ENCODE peak calls at places on chromosome 16, in seven cellular contexts. Y is transverse colon, G is astrocyte of the cerebellum, A is coronary artery, N is AG09309, D is LNCaP clone FGC, M is A549. K is an unnamed sample.

GRCh38 chr16:68786685-68787418 is 49.8 kb downstream of the CDH1 start:
- DNase-seq in Y (peak; percentile 19), M (peak; percentile 25), G (peak; percentile 84), A (no peak), D (no peak), N (peak; percentile 24), K (no peak)

GRCh38 chr16:19771796-19772195 is 53.7 kb downstream of the IQCK start:
- DNase-seq in D (no peak), A (peak; percentile 24), G (no peak), M (no peak), N (no peak), Y (no peak), K (no peak)

GRCh38 chr16:12546918-12547607 is 256.6 kb downstream of the CPPED1 start:
- DNase-seq in D (no peak), N (no peak), M (no peak), A (no peak), Y (no peak), G (no peak), K (no peak)

GRCh38 chr16:79628501-79628975 is 28.0 kb upstream of the MAF start:
- DNase-seq in A (no peak), G (peak; percentile 93), D (no peak), Y (no peak), N (no peak), M (no peak), K (no peak)

GRCh38 chr16:85601730-85602401 is 11.3 kb upstream of the GSE1 start:
- DNase-seq in A (no peak), M (no peak), G (no peak), D (no peak), Y (peak; percentile 23), N (no peak), K (no peak)

GRCh38 chr16:49824600-49824999 is 31.3 kb downstream of the ZNF423 start:
- DNase-seq in N (no peak), G (no peak), Y (no peak), M (no peak), A (no peak), D (no peak), K (no peak)

GRCh38 chr16:10619271-10619849 is 39.0 kb upstream of the EMP2 start:
- DNase-seq in D (no peak), N (no peak), M (no peak), A (no peak), G (no peak), Y (peak; percentile 85), K (no peak)

GRCh38 chr16:2196162-2196980 is at the start of gene CASKIN1:
- DNase-seq in Y (no peak), G (no peak), M (no peak), A (no peak), D (no peak), N (no peak), K (no peak)

GRCh38 chr16:80066805-80067580 is 466.5 kb upstream of the MAF start:
- DNase-seq in M (no peak), Y (no peak), D (no peak), N (no peak), A (no peak), G (no peak), K (no peak)

GRCh38 chr16:67672306-67672705 is 5.7 kb downstream of the C16orf86 start:
- DNase-seq in N (no peak), A (no peak), M (no peak), Y (no peak), D (no peak), G (no peak), K (no peak)

GRCh38 chr16:55944377-55944802 is 69.2 kb upstream of the CES5A start:
- DNase-seq in M (peak; percentile 46), N (no peak), A (no peak), D (no peak), G (peak; percentile 28), Y (peak; percentile 61), K (no peak)

GRCh38 chr16:17590711-17591654 is 120.2 kb upstream of the XYLT1 start:
- DNase-seq in N (peak; percentile 54), A (no peak), G (no peak), D (no peak), Y (no peak), M (no peak), K (no peak)

GRCh38 chr16:70706948-70707465 is 21.2 kb upstream of the MTSS2 start:
- DNase-seq in M (peak; percentile 81), A (no peak), Y (no peak), N (peak; percentile 92), G (peak; percentile 16), D (no peak), K (no peak)

GRCh38 chr16:82510041-82510440 is 116.7 kb upstream of the CDH13 start:
- DNase-seq in D (no peak), Y (no peak), N (no peak), M (no peak), G (no peak), A (no peak), K (no peak)

GRCh38 chr16:83606486-83607030 is 201.2 kb upstream of the HSBP1 start:
- DNase-seq in G (no peak), A (no peak), N (no peak), M (peak; percentile 16), D (no peak), Y (no peak), K (no peak)

GRCh38 chr16:85798901-85799496 is 345 bp downstream of the EMC8 start:
- DNase-seq in N (no peak), A (no peak), M (peak; percentile 33), D (no peak), Y (peak; percentile 24), G (no peak), K (no peak)

GRCh38 chr16:81676571-81677374 is 102.3 kb upstream of the PLCG2 start:
- DNase-seq in G (no peak), A (no peak), D (no peak), N (no peak), Y (no peak), M (no peak), K (no peak)

GRCh38 chr16:23380501-23380951 is 72.5 kb downstream of the COG7 start:
- DNase-seq in A (no peak), M (no peak), G (no peak), D (no peak), Y (no peak), N (no peak), K (no peak)

GRCh38 chr16:1332618-1333148 is 762 bp upstream of the BAIAP3 start:
- DNase-seq in N (no peak), Y (no peak), D (no peak), A (no peak), G (no peak), M (no peak), K (no peak)

GRCh38 chr16:88309905-88310259 is 72.9 kb upstream of the ZNF469 start:
- DNase-seq in G (no peak), Y (no peak), N (no peak), M (no peak), A (no peak), D (no peak), K (no peak)
- TF ChIP-seq CTCF in G (peak; percentile 21), Y (no peak), N (no peak), M (no peak), A (no peak), D (peak; percentile 40), K (no peak)

DNA sequence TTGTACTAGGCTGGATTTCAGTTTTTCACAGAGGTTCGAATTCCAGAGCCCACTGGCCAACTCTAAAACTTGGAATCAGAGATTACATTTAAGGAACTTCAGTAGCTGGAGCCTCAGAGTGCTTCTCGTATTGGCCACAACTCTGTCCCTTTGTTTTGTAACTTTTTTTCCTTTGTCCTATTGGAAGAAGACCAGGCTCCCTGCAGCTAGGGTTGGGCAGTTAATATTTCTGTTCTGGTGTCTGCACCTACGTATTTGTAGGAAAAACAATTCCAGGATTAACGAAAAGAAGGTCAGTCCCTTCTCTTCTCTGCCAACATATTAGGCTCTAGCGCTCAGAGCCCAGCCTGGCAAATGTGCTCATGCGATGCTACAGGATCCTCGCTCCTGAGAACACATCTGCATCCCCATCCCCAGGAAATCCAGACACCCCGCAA is 1.9 kb downstream of the CDH11 start:
- DNase-seq in A (no peak), Y (no peak), M (no peak), G (peak; percentile 76), N (peak; percentile 62), D (no peak), K (no peak)
- H3K4me3 ChIP-seq in A (peak overlapping the region; percentile 94), Y (peak overlapping the region; percentile 47), M (no peak overlapping the region), G (peak overlapping the region; percentile 92), N (peak overlapping the region; percentile 97), D (no peak overlapping the region), K (peak overlapping the region; percentile 94)

DNA sequence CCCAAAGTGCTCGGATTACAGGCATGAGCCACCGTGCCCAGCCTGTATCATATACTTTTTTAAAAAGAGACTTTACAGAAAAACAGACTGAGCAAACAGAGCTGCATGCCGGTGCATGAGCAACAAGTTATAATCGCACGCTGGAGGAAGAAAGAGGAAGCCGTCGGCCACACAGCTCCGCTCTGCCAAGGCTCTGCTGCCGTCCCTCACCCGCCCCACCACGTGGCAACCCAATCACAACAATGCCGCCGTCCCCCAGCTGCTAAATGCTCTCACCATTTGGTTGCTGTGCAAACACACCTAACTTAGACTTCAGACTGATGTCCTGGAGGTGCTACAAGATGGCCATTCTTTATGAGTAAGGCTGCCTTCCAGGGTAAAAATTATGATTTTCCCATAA is 83.5 kb downstream of the ADCY9 start:
- DNase-seq in N (no peak), M (no peak), G (no peak), Y (peak; percentile 73), D (no peak), A (no peak), K (no peak)
- TF ChIP-seq CTCF in N (no peak), M (no peak), G (no peak), Y (no peak), D (no peak), A (no peak), K (no peak)

GRCh38 chr16:88534731-88535141 is 35.5 kb upstream of the ZC3H18 start:
- DNase-seq in Y (peak; percentile 65), A (no peak), G (no peak), M (peak; percentile 69), D (no peak), N (no peak), K (no peak)

GRCh38 chr16:88533945-88534641 is 36.1 kb upstream of the ZC3H18 start:
- DNase-seq in D (no peak), G (no peak), M (peak; percentile 76), N (no peak), A (no peak), Y (peak; percentile 84), K (no peak)

GRCh38 chr16:88536510-88536909 is 33.7 kb upstream of the ZC3H18 start:
- DNase-seq in A (no peak), G (no peak), Y (no peak), N (no peak), M (no peak), D (no peak), K (no peak)

GRCh38 chr16:88535857-88536222 is 34.4 kb upstream of the ZC3H18 start:
- DNase-seq in D (no peak), M (no peak), A (no peak), N (no peak), Y (no peak), G (no peak), K (no peak)

DNA sequence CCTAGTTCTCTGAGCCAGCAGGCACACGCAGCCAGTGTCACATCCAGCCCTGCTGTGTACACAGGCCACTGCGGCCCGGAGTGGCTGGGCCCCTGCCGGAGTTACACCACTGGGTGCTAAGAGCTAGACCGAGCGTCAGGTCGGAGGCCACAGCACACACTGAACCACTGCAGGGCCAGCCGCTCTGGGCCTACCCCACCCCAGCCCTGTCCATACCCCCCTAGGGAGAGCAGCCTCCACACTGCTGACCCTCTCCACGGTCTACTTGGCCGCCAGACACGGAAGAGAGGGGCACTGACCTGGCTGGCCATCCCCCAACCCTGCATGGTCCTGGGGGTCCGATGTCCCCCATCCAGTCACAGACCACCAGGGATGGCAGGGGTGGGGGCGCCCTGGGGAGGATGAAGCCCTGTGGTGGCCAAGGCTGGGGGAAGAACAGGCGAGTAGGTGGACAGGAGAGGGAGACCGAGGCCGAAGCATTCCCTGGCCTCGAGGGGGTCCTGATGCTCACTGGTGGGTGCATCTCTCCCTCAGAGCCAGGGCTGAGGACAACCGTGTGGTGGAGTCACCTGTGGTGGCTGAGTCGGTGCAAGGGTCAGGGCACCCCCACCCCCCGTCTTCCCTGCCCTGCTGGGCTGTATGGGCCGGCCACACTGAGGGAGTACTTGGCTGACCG is 34.9 kb upstream of the ZC3H18 start:
- DNase-seq in M (no peak), N (no peak), D (no peak), A (no peak), Y (no peak), G (no peak), K (no peak)
- H3K4me3 ChIP-seq in M (peak overlapping the region; percentile 91), N (peak overlapping the region; percentile 49), D (peak overlapping the region; percentile 51), A (peak overlapping the region; percentile 99), Y (peak overlapping the region; percentile 81), G (peak overlapping the region; percentile 30), K (peak overlapping the region; percentile 67)

K was measured in AG04449.